ENCODE peak calls at places on chromosomes 16 and 17, in ten cellular contexts. B is Peyer's patch, T is K562, O is ovary, D is gastrocnemius medialis, E is tibial nerve, U is uterus, H is transverse colon, L is breast epithelium, N is HCT116. S is an unnamed sample. For H3K27me3, the result is how much of the 10 kb centered on the place peaks cover.

GRCh38 chr17:48589831-48590602 is at the start of gene HOXB3:
- DNase-seq in B (peak), T (no peak), O (no peak), D (no peak), E (no peak), U (peak), H (no peak), L (no peak), N (no peak), S (no peak)

GRCh38 chr16:69412287-69412686 is 12.1 kb upstream of the CYB5B start:
- DNase-seq in B (peak), T (no peak), O (no peak), D (no peak), E (no peak), U (no peak), H (no peak), L (no peak), N (no peak), S (no peak)

GRCh38 chr16:31333686-31334649 is 21.0 kb upstream of the ITGAX start:
- DNase-seq in B (peak), T (peak), O (no peak), D (no peak), E (no peak), U (no peak), H (no peak), L (no peak), N (peak), S (no peak)

GRCh38 chr16:51636913-51637743 is 486.1 kb upstream of the SALL1 start:
- DNase-seq in B (no peak), T (no peak), O (no peak), D (no peak), E (no peak), U (no peak), H (no peak), L (no peak), N (no peak), S (no peak)

GRCh38 chr17:57915980-57916757 is 39.0 kb downstream of the CUEDC1 start:
- DNase-seq in B (no peak), T (no peak), O (no peak), D (no peak), E (no peak), U (no peak), H (no peak), L (no peak), N (no peak), S (no peak)

GRCh38 chr16:68250951-68251350 is 5.8 kb downstream of the PLA2G15 start:
- DNase-seq in B (no peak), T (no peak), O (no peak), D (no peak), E (no peak), U (no peak), H (no peak), L (no peak), N (no peak), S (no peak)

GRCh38 chr17:13513039-13513405 is 88.7 kb downstream of the HS3ST3A1 start:
- DNase-seq in B (no peak), T (peak), O (peak), D (no peak), E (no peak), U (peak), H (no peak), L (no peak), N (no peak), S (peak)

GRCh38 chr17:1829189-1829578 is 518 bp downstream of the SMYD4 start:
- DNase-seq in B (peak), T (no peak), O (peak), D (peak), E (no peak), U (peak), H (peak), L (no peak), N (no peak), S (no peak)

GRCh38 chr16:60945225-60945624 is 1091.0 kb downstream of the CDH8 start:
- DNase-seq in B (no peak), T (peak), O (no peak), D (no peak), E (no peak), U (no peak), H (no peak), L (no peak), N (no peak), S (no peak)

GRCh38 chr16:14007460-14007859 is 63.7 kb upstream of the MRTFB start:
- DNase-seq in B (no peak), T (no peak), O (no peak), D (no peak), E (no peak), U (no peak), H (no peak), L (no peak), N (no peak), S (no peak)

GRCh38 chr17:75774988-75775668 is 9.5 kb upstream of the UNK start:
- DNase-seq in B (peak), T (no peak), O (no peak), D (no peak), E (no peak), U (peak), H (peak), L (peak), N (no peak), S (no peak)

GRCh38 chr17:51604299-51605020 is 344.1 kb downstream of the UTP18 start:
- DNase-seq in B (no peak), T (no peak), O (no peak), D (no peak), E (no peak), U (no peak), H (no peak), L (no peak), N (no peak), S (no peak)
- TF ChIP-seq POLR2A in B (no peak), T (no peak), O (no peak), D (no peak), E (no peak), U (no peak), H (no peak), L (no peak), N (no peak), S (no peak)

DNA sequence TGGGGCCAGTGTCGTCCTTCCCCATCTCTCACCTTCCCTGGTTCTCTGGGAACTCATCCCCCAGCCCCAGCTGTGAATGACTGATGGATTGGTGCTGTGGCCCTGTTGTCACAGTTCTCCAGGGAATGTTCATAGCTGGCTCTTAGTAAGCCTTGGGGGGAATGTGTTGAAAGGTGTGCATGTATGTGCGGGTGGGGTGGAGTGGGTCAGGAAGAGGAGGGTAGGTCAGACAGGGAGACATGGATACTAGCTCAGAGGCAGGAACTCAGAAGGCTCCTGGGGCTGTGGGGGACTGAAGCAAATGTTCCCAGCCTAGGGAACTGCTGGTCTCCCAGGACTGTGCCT is 4.3 kb downstream of the DLX4 start:
- DNase-seq in B (no peak), T (no peak), O (no peak), D (no peak), E (no peak), U (no peak), H (no peak), L (no peak), N (no peak), S (peak)
- H3K27me3 ChIP-seq in B (half or more), T (under half), O (under half), D (half or more), E (half or more), U (under half), H (half or more), L (half or more), N (under half), S (half or more)

GRCh38 chr16:4696172-4696904 is 3.0 kb downstream of the NUDT16L1 start:
- DNase-seq in B (no peak), T (no peak), O (peak), D (no peak), E (peak), U (peak), H (no peak), L (no peak), N (no peak), S (no peak)

GRCh38 chr16:4696905-4697866 is 3.8 kb downstream of the NUDT16L1 start:
- DNase-seq in B (no peak), T (no peak), O (peak), D (no peak), E (no peak), U (peak), H (no peak), L (no peak), N (no peak), S (no peak)

GRCh38 chr16:4693956-4694663 is 748 bp downstream of the NUDT16L1 start:
- DNase-seq in B (peak), T (peak), O (peak), D (no peak), E (no peak), U (peak), H (peak), L (no peak), N (no peak), S (peak)

GRCh38 chr16:4694664-4695451 is 1.5 kb downstream of the NUDT16L1 start:
- DNase-seq in B (peak), T (no peak), O (peak), D (no peak), E (peak), U (peak), H (no peak), L (no peak), N (no peak), S (peak)

GRCh38 chr16:4695473-4696171 is 2.3 kb downstream of the NUDT16L1 start:
- DNase-seq in B (no peak), T (no peak), O (peak), D (no peak), E (no peak), U (no peak), H (no peak), L (no peak), N (no peak), S (no peak)
- TF ChIP-seq POLR2A in B (no peak), T (peak), O (no peak), D (no peak), E (no peak), U (no peak), H (no peak), L (no peak), N (no peak), S (no peak)

DNA sequence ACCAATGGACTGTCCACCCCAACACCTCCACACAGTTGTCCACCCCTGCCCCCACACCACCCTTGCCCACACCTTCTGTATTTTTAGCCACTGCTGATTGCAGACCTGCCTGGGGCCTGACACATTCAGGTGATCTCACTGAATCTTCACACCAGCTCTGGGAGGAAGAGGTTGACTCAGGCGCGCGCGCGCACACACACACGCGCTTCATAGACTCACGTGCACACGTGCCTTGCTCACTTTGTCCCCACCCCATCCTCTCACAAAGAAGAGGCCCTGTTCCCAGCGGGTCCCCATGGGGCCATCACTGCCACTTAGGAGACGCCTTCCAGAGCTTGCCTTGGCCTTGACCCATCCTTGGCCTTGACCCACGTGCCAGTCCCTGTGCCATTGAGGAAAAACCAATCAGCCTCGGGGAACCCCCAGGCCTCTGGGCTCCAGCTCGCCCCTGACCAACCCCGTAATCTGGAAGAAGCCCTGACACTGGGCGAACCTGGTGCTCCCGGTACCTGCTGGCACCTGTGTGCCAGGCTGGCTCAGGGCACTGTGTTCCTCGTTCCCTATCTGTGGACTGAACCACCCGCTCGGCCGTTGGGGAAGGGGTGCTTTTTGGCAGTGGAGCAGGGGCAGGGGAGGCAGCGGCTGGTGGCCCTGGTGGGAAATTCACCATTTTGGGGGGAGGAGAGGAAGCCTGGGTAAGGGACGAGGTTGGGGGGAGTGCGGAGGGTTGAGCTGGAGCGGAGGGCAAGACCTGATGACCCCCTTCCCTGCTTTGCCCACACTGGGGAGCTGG is 3.2 kb downstream of the NLGN2 start:
- DNase-seq in B (no peak), T (no peak), O (no peak), D (no peak), E (no peak), U (no peak), H (no peak), L (no peak), N (no peak), S (no peak)
- H3K27me3 ChIP-seq in B (under half), T (under half), O (under half), D (under half), E (under half), U (under half), H (under half), L (under half), N (under half), S (under half)

GRCh38 chr16:3158498-3159314 is 23.9 kb downstream of the ZNF213 start:
- DNase-seq in B (peak), T (peak), O (peak), D (no peak), E (peak), U (peak), H (peak), L (peak), N (peak), S (peak)
- TF ChIP-seq POLR2A in B (peak), T (peak), O (peak), D (peak), E (no peak), U (peak), H (peak), L (no peak), N (peak), S (no peak)

S was measured in heart left ventricle.